ENCODE peak calls at places on chromosomes 7 and 10, in seven cellular contexts. P is AG04450, C is ascending aorta, J is body of pancreas, F is stomach, B is SJSA1, D is SK-N-SH. W is an unnamed sample.
A peak's percentile ranks its signal among the peaks of the same experiment; 100 is the strongest.

GRCh38 chr7:66296555-66296954 is 91.4 kb downstream of the TPST1 start:
- DNase-seq in P (no peak), C (no peak), J (no peak), F (no peak), B (no peak), D (no peak), W (no peak)

GRCh38 chr7:154902600-154903082 is 100.3 kb downstream of the PAXIP1 start:
- DNase-seq in P (no peak), C (no peak), J (no peak), F (no peak), B (no peak), D (no peak), W (no peak)

GRCh38 chr10:110737886-110738634 is 93.9 kb downstream of the RBM20 start:
- DNase-seq in P (peak; percentile 13), C (no peak), J (peak; percentile 24), F (no peak), B (no peak), D (no peak), W (no peak)

GRCh38 chr10:67771200-67771599 is 66.8 kb downstream of the DNAJC12 start:
- DNase-seq in P (no peak), C (no peak), J (no peak), F (no peak), B (no peak), D (no peak), W (no peak)

GRCh38 chr10:119772347-119772746 is 46.5 kb downstream of the INPP5F start:
- DNase-seq in P (no peak), C (no peak), J (no peak), F (no peak), B (no peak), D (no peak), W (no peak)

GRCh38 chr7:90532231-90532929 is 62.9 kb downstream of the PTTG1IP2 start:
- DNase-seq in P (no peak), C (no peak), J (no peak), F (no peak), B (no peak), D (no peak), W (no peak)

GRCh38 chr10:44972874-44973306 is 5.7 kb downstream of the DEPP1 start:
- DNase-seq in P (no peak), C (no peak), J (no peak), F (no peak), B (no peak), D (no peak), W (no peak)

GRCh38 chr10:200405-200804 is 65.2 kb downstream of the ZMYND11 start:
- DNase-seq in P (no peak), C (no peak), J (no peak), F (no peak), B (no peak), D (no peak), W (no peak)

GRCh38 chr7:69769826-69770225 is 171.6 kb downstream of the AUTS2 start:
- DNase-seq in P (no peak), C (no peak), J (no peak), F (no peak), B (no peak), D (no peak), W (no peak)

GRCh38 chr7:104791065-104791464 is 222.9 kb upstream of the KMT2E start:
- DNase-seq in P (no peak), C (no peak), J (no peak), F (no peak), B (no peak), D (no peak), W (no peak)

GRCh38 chr7:14085901-14086300 is 96.4 kb upstream of the ETV1 start:
- DNase-seq in P (no peak), C (no peak), J (no peak), F (no peak), B (no peak), D (no peak), W (no peak)

GRCh38 chr10:753530-753929 is 64.1 kb upstream of the DIP2C start:
- DNase-seq in P (no peak), C (no peak), J (no peak), F (no peak), B (no peak), D (no peak), W (no peak)

GRCh38 chr7:157555921-157556320 is 219.1 kb downstream of the DNAJB6 start:
- DNase-seq in P (no peak), C (peak; percentile 51), J (no peak), F (no peak), B (no peak), D (no peak), W (no peak)
- H3K9me3 ChIP-seq in P (peaks cover 89% of the 10 kb centered on the region), C (no peaks in the 10 kb centered on the region), J (no peaks in the 10 kb centered on the region), F (no peaks in the 10 kb centered on the region), B (peaks cover 3% of the 10 kb centered on the region), D (no peaks in the 10 kb centered on the region), W (no peaks in the 10 kb centered on the region)

GRCh38 chr10:30988831-30989458 is 42.7 kb downstream of the ZNF438 start:
- DNase-seq in P (no peak), C (no peak), J (no peak), F (no peak), B (no peak), D (no peak), W (no peak)
- H3K27ac ChIP-seq in P (no peak overlapping the region), C (peak overlapping the region; percentile 65), J (no peak overlapping the region), F (peak overlapping the region; percentile 3), B (no peak overlapping the region), D (no peak overlapping the region), W (no peak overlapping the region)

GRCh38 chr10:131086094-131086493 is 225.4 kb downstream of the TCERG1L start:
- DNase-seq in P (no peak), C (no peak), J (no peak), F (no peak), B (no peak), D (no peak), W (no peak)
- H3K9me3 ChIP-seq in P (peaks cover 96% of the 10 kb centered on the region), C (no peaks in the 10 kb centered on the region), J (no peaks in the 10 kb centered on the region), F (peaks cover 12% of the 10 kb centered on the region), B (peaks cover 11% of the 10 kb centered on the region), D (no peaks in the 10 kb centered on the region), W (no peaks in the 10 kb centered on the region)

GRCh38 chr10:70704211-70704610 is 31.9 kb downstream of the ADAMTS14 start:
- DNase-seq in P (no peak), C (no peak), J (no peak), F (no peak), B (no peak), D (no peak), W (no peak)
- H3K27ac ChIP-seq in P (no peak overlapping the region), C (no peak overlapping the region), J (no peak overlapping the region), F (no peak overlapping the region), B (no peak overlapping the region), D (no peak overlapping the region), W (no peak overlapping the region)

DNA sequence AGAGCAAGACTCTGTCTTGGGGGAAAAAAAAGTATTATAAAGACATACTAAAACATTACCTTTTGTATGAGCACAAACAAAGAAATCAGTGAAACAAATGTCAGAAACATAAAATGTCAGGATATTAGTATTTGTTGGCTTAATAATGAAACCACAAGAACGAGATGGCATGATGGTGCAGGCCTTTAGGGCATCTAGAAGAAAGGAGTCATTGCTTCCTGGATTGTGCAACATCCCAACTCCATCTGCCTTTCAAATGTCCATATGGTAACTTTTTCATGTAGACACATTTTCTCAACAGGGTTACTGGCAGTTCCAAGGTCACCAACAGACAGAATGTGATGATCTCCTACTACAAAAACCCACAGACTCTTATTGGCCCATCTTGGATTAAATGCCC is 96.6 kb downstream of the ZNF248 start:
- DNase-seq in P (no peak), C (no peak), J (no peak), F (no peak), B (no peak), D (no peak), W (no peak)
- H3K9me3 ChIP-seq in P (peaks cover 12% of the 10 kb centered on the region), C (no peaks in the 10 kb centered on the region), J (no peaks in the 10 kb centered on the region), F (peaks cover 14% of the 10 kb centered on the region), B (peaks cover 4% of the 10 kb centered on the region), D (no peaks in the 10 kb centered on the region), W (no peaks in the 10 kb centered on the region)